ENCODE peak calls at places on chromosomes 4 and X, in ten cellular contexts. One of them, this sample, is unnamed.

GRCh38 chrX:123330229-123330942 is 146.3 kb downstream of the GRIA3 start:
- DNase-seq in A549: no peak
- DNase-seq in right lobe of liver: no peak
- DNase-seq in uterus: no peak
- DNase-seq in tibial artery: no peak
- DNase-seq in psoas muscle: no peak
- DNase-seq in coronary artery: no peak
- DNase-seq in endodermal cell: no peak
- DNase-seq in neural progenitor cell: no peak
- DNase-seq in PC-9: no peak
- DNase-seq in this sample: no peak

GRCh38 chr4:147378780-147379179 is 102.1 kb upstream of the EDNRA start:
- DNase-seq in A549: no peak
- DNase-seq in right lobe of liver: no peak
- DNase-seq in uterus: no peak
- DNase-seq in tibial artery: no peak
- DNase-seq in psoas muscle: no peak
- DNase-seq in coronary artery: no peak
- DNase-seq in endodermal cell: no peak
- DNase-seq in neural progenitor cell: no peak
- DNase-seq in PC-9: no peak
- DNase-seq in this sample: no peak

GRCh38 chr4:185020293-185020808 is 2.1 kb downstream of the HELT start:
- DNase-seq in A549: no peak
- DNase-seq in right lobe of liver: no peak
- DNase-seq in uterus: no peak
- DNase-seq in tibial artery: no peak
- DNase-seq in psoas muscle: no peak
- DNase-seq in coronary artery: no peak
- DNase-seq in endodermal cell: peak
- DNase-seq in neural progenitor cell: peak
- DNase-seq in PC-9: no peak
- DNase-seq in this sample: no peak

GRCh38 chr4:188841523-188841922 is 702.3 kb downstream of the TRIML1 start:
- DNase-seq in A549: no peak
- DNase-seq in right lobe of liver: no peak
- DNase-seq in uterus: no peak
- DNase-seq in tibial artery: no peak
- DNase-seq in psoas muscle: no peak
- DNase-seq in coronary artery: no peak
- DNase-seq in endodermal cell: no peak
- DNase-seq in neural progenitor cell: no peak
- DNase-seq in PC-9: no peak
- DNase-seq in this sample: no peak

GRCh38 chr4:125951275-125951887 is 636.6 kb downstream of the FAT4 start:
- DNase-seq in A549: no peak
- DNase-seq in right lobe of liver: no peak
- DNase-seq in uterus: no peak
- DNase-seq in tibial artery: no peak
- DNase-seq in psoas muscle: no peak
- DNase-seq in coronary artery: no peak
- DNase-seq in endodermal cell: no peak
- DNase-seq in neural progenitor cell: no peak
- DNase-seq in PC-9: no peak
- DNase-seq in this sample: no peak

GRCh38 chr4:80197601-80198444 is 520 bp downstream of the PRDM8 start:
- DNase-seq in A549: no peak
- DNase-seq in right lobe of liver: no peak
- DNase-seq in uterus: no peak
- DNase-seq in tibial artery: no peak
- DNase-seq in psoas muscle: no peak
- DNase-seq in coronary artery: no peak
- DNase-seq in endodermal cell: peak
- DNase-seq in neural progenitor cell: peak
- DNase-seq in PC-9: no peak
- DNase-seq in this sample: peak

GRCh38 chrX:129980043-129980442 is 2.4 kb upstream of the BCORL1 start:
- DNase-seq in A549: no peak
- DNase-seq in right lobe of liver: peak
- DNase-seq in uterus: peak
- DNase-seq in tibial artery: peak
- DNase-seq in psoas muscle: peak
- DNase-seq in coronary artery: no peak
- DNase-seq in endodermal cell: peak
- DNase-seq in neural progenitor cell: peak
- DNase-seq in PC-9: peak
- DNase-seq in this sample: no peak

GRCh38 chrX:149124526-149125108 is 380.5 kb downstream of the IDS start:
- DNase-seq in A549: no peak
- DNase-seq in right lobe of liver: no peak
- DNase-seq in uterus: no peak
- DNase-seq in tibial artery: no peak
- DNase-seq in psoas muscle: no peak
- DNase-seq in coronary artery: no peak
- DNase-seq in endodermal cell: no peak
- DNase-seq in neural progenitor cell: no peak
- DNase-seq in PC-9: no peak
- DNase-seq in this sample: no peak

GRCh38 chr4:236028-236427 is 69.2 kb downstream of the ZNF732 start:
- DNase-seq in A549: no peak
- DNase-seq in right lobe of liver: no peak
- DNase-seq in uterus: no peak
- DNase-seq in tibial artery: no peak
- DNase-seq in psoas muscle: no peak
- DNase-seq in coronary artery: no peak
- DNase-seq in endodermal cell: no peak
- DNase-seq in neural progenitor cell: no peak
- DNase-seq in PC-9: no peak
- DNase-seq in this sample: no peak

GRCh38 chr4:130534651-130535050 is 1438.7 kb downstream of the C4orf33 start:
- DNase-seq in A549: no peak
- DNase-seq in right lobe of liver: no peak
- DNase-seq in uterus: no peak
- DNase-seq in tibial artery: no peak
- DNase-seq in psoas muscle: no peak
- DNase-seq in coronary artery: no peak
- DNase-seq in endodermal cell: no peak
- DNase-seq in neural progenitor cell: no peak
- DNase-seq in PC-9: no peak
- DNase-seq in this sample: no peak
- H3K4me3 ChIP-seq in A549: no peak
- H3K4me3 ChIP-seq in right lobe of liver: no peak
- H3K4me3 ChIP-seq in uterus: no peak
- H3K4me3 ChIP-seq in tibial artery: no peak
- H3K4me3 ChIP-seq in psoas muscle: no peak
- H3K4me3 ChIP-seq in coronary artery: no peak
- H3K4me3 ChIP-seq in endodermal cell: no peak
- H3K4me3 ChIP-seq in neural progenitor cell: no peak
- H3K4me3 ChIP-seq in PC-9: no peak
- H3K4me3 ChIP-seq in this sample: no peak

GRCh38 chr4:10114147-10114546 is 2.5 kb downstream of the WDR1 start:
- DNase-seq in A549: no peak
- DNase-seq in right lobe of liver: no peak
- DNase-seq in uterus: no peak
- DNase-seq in tibial artery: no peak
- DNase-seq in psoas muscle: no peak
- DNase-seq in coronary artery: no peak
- DNase-seq in endodermal cell: no peak
- DNase-seq in neural progenitor cell: no peak
- DNase-seq in PC-9: no peak
- DNase-seq in this sample: peak
- H3K27ac ChIP-seq in A549: no peak
- H3K27ac ChIP-seq in right lobe of liver: no peak
- H3K27ac ChIP-seq in uterus: peak
- H3K27ac ChIP-seq in tibial artery: peak
- H3K27ac ChIP-seq in psoas muscle: peak
- H3K27ac ChIP-seq in coronary artery: peak
- H3K27ac ChIP-seq in endodermal cell: no peak
- H3K27ac ChIP-seq in neural progenitor cell: no peak
- H3K27ac ChIP-seq in PC-9: no peak
- H3K27ac ChIP-seq in this sample: peak

DNA sequence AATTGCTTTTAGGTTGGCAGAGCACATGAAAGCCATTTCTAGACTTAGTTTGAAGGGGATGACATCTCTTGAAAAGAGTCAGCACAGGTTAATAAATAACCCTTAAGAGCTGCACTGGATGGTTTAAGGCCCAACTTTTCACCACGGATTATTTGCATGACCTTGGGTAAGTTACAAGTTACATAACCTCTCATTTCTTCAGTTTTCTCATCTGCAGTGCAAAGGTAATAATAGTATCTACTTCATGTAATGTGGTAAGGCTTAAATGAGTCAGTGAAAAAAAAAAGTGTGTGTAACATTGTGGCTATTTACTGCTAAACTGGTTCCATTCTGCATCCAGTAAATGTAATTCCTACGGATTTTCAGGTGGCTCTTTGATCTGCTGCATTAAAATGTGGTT is 715.8 kb downstream of the CCSER1 start:
- DNase-seq in A549: no peak
- DNase-seq in right lobe of liver: no peak
- DNase-seq in uterus: no peak
- DNase-seq in tibial artery: no peak
- DNase-seq in psoas muscle: no peak
- DNase-seq in coronary artery: no peak
- DNase-seq in endodermal cell: no peak
- DNase-seq in neural progenitor cell: no peak
- DNase-seq in PC-9: no peak
- DNase-seq in this sample: no peak
- TF ChIP-seq CTCF in A549: no peak
- TF ChIP-seq CTCF in right lobe of liver: no peak
- TF ChIP-seq CTCF in uterus: no peak
- TF ChIP-seq CTCF in tibial artery: no peak
- TF ChIP-seq CTCF in psoas muscle: no peak
- TF ChIP-seq CTCF in coronary artery: no peak
- TF ChIP-seq CTCF in endodermal cell: no peak
- TF ChIP-seq CTCF in neural progenitor cell: no peak
- TF ChIP-seq CTCF in PC-9: no peak
- TF ChIP-seq CTCF in this sample: no peak

GRCh38 chr4:159232465-159233106 is 129.7 kb downstream of the RAPGEF2 start:
- DNase-seq in A549: no peak
- DNase-seq in right lobe of liver: no peak
- DNase-seq in uterus: no peak
- DNase-seq in tibial artery: no peak
- DNase-seq in psoas muscle: no peak
- DNase-seq in coronary artery: no peak
- DNase-seq in endodermal cell: no peak
- DNase-seq in neural progenitor cell: no peak
- DNase-seq in PC-9: no peak
- DNase-seq in this sample: no peak

GRCh38 chr4:159224412-159224811 is 121.5 kb downstream of the RAPGEF2 start:
- DNase-seq in A549: no peak
- DNase-seq in right lobe of liver: no peak
- DNase-seq in uterus: no peak
- DNase-seq in tibial artery: no peak
- DNase-seq in psoas muscle: no peak
- DNase-seq in coronary artery: no peak
- DNase-seq in endodermal cell: no peak
- DNase-seq in neural progenitor cell: no peak
- DNase-seq in PC-9: no peak
- DNase-seq in this sample: peak

GRCh38 chr4:159227378-159227777 is 124.5 kb downstream of the RAPGEF2 start:
- DNase-seq in A549: no peak
- DNase-seq in right lobe of liver: no peak
- DNase-seq in uterus: no peak
- DNase-seq in tibial artery: no peak
- DNase-seq in psoas muscle: no peak
- DNase-seq in coronary artery: no peak
- DNase-seq in endodermal cell: no peak
- DNase-seq in neural progenitor cell: no peak
- DNase-seq in PC-9: no peak
- DNase-seq in this sample: no peak

GRCh38 chr4:159229164-159229563 is 126.3 kb downstream of the RAPGEF2 start:
- DNase-seq in A549: no peak
- DNase-seq in right lobe of liver: no peak
- DNase-seq in uterus: no peak
- DNase-seq in tibial artery: no peak
- DNase-seq in psoas muscle: no peak
- DNase-seq in coronary artery: no peak
- DNase-seq in endodermal cell: peak
- DNase-seq in neural progenitor cell: peak
- DNase-seq in PC-9: peak
- DNase-seq in this sample: no peak

GRCh38 chr4:159227984-159228383 is 125.1 kb downstream of the RAPGEF2 start:
- DNase-seq in A549: no peak
- DNase-seq in right lobe of liver: peak
- DNase-seq in uterus: peak
- DNase-seq in tibial artery: peak
- DNase-seq in psoas muscle: peak
- DNase-seq in coronary artery: peak
- DNase-seq in endodermal cell: peak
- DNase-seq in neural progenitor cell: peak
- DNase-seq in PC-9: peak
- DNase-seq in this sample: peak
- H3K4me3 ChIP-seq in A549: no peak
- H3K4me3 ChIP-seq in right lobe of liver: no peak
- H3K4me3 ChIP-seq in uterus: no peak
- H3K4me3 ChIP-seq in tibial artery: peak
- H3K4me3 ChIP-seq in psoas muscle: peak
- H3K4me3 ChIP-seq in coronary artery: peak
- H3K4me3 ChIP-seq in endodermal cell: no peak
- H3K4me3 ChIP-seq in neural progenitor cell: no peak
- H3K4me3 ChIP-seq in PC-9: no peak
- H3K4me3 ChIP-seq in this sample: peak